ENCODE peak calls at places on chromosomes 4 and X, in ten cellular contexts. J is GM20000, Q is ovary, A is GM18507, C is H9, P is lung, B is GM04504, X is GDM1, V is bronchial epithelial cell, T is GM04503. S is an unnamed sample.
A peak's percentile ranks its signal among the peaks of the same experiment; 100 is the strongest.

GRCh38 chrX:142637206-142637605 is 388.5 kb upstream of the SPANXN4 start:
- DNase-seq in J (no peak), Q (no peak), A (no peak), C (no peak), P (no peak), B (no peak), X (no peak), V (no peak), T (no peak), S (no peak)

GRCh38 chr4:3045500-3045850 is 28.9 kb downstream of the HTT-AS start:
- DNase-seq in J (peak; percentile 44), Q (no peak), A (no peak), C (no peak), P (peak; percentile 70), B (peak; percentile 63), X (peak; percentile 78), V (peak; percentile 16), T (no peak), S (no peak)

GRCh38 chr4:140152760-140153418 is 1.1 kb downstream of the MAML3 start:
- DNase-seq in J (peak; percentile 43), Q (peak; percentile 82), A (no peak), C (peak; percentile 50), P (peak; percentile 52), B (no peak), X (no peak), V (peak; percentile 38), T (no peak), S (no peak)

GRCh38 chrX:132837126-132837525 is 121.3 kb downstream of the HS6ST2 start:
- DNase-seq in J (no peak), Q (no peak), A (no peak), C (no peak), P (no peak), B (peak; percentile 0), X (no peak), V (peak; percentile 68), T (peak; percentile 3), S (peak; percentile 85)

GRCh38 chrX:18956322-18957032 is 27.4 kb downstream of the PHKA2 start:
- DNase-seq in J (no peak), Q (no peak), A (no peak), C (no peak), P (no peak), B (no peak), X (no peak), V (no peak), T (no peak), S (no peak)

GRCh38 chr4:124183926-124184325 is 528.6 kb downstream of the ANKRD50 start:
- DNase-seq in J (no peak), Q (no peak), A (no peak), C (no peak), P (no peak), B (no peak), X (no peak), V (peak; percentile 17), T (no peak), S (no peak)

GRCh38 chr4:90769251-90769650 is 642.1 kb downstream of the CCSER1 start:
- DNase-seq in J (no peak), Q (no peak), A (no peak), C (no peak), P (no peak), B (no peak), X (no peak), V (no peak), T (no peak), S (peak; percentile 87)

GRCh38 chr4:43410636-43411035 is 518.1 kb downstream of the GRXCR1 start:
- DNase-seq in J (no peak), Q (no peak), A (no peak), C (no peak), P (no peak), B (no peak), X (no peak), V (no peak), T (no peak), S (no peak)

GRCh38 chr4:36285784-36286480 is 4.5 kb downstream of the DTHD1 start:
- DNase-seq in J (peak; percentile 60), Q (no peak), A (peak; percentile 49), C (no peak), P (no peak), B (no peak), X (peak; percentile 65), V (peak; percentile 96), T (no peak), S (peak; percentile 82)

GRCh38 chrX:136909706-136910564 is 29.4 kb upstream of the RBMX start:
- DNase-seq in J (peak; percentile 68), Q (peak; percentile 82), A (peak; percentile 22), C (peak; percentile 91), P (peak; percentile 82), B (peak; percentile 73), X (peak; percentile 94), V (peak; percentile 83), T (peak; percentile 64), S (peak; percentile 85)

GRCh38 chrX:39507617-39508299 is 590.0 kb downstream of the BCOR start:
- DNase-seq in J (no peak), Q (no peak), A (no peak), C (no peak), P (no peak), B (no peak), X (no peak), V (no peak), T (no peak), S (no peak)

GRCh38 chr4:17578482-17578891 is 1.5 kb downstream of the LAP3 start:
- DNase-seq in J (peak; percentile 45), Q (no peak), A (no peak), C (no peak), P (no peak), B (no peak), X (peak; percentile 6), V (no peak), T (no peak), S (no peak)

GRCh38 chr4:7647932-7648812 is 213.4 kb upstream of the PSAPL1 start:
- DNase-seq in J (no peak), Q (no peak), A (no peak), C (no peak), P (no peak), B (no peak), X (peak; percentile 55), V (no peak), T (peak; percentile 27), S (peak; percentile 35)

GRCh38 chr4:123298798-123299197 is 97.8 kb upstream of the SPRY1 start:
- DNase-seq in J (no peak), Q (no peak), A (no peak), C (no peak), P (no peak), B (no peak), X (no peak), V (no peak), T (no peak), S (no peak)

GRCh38 chr4:98480535-98480934 is 177.9 kb downstream of the TSPAN5 start:
- DNase-seq in J (no peak), Q (no peak), A (no peak), C (no peak), P (no peak), B (no peak), X (no peak), V (no peak), T (no peak), S (no peak)

GRCh38 chr4:8917868-8918783 is 46.5 kb upstream of the HMX1 start:
- DNase-seq in J (peak; percentile 86), Q (no peak), A (peak; percentile 46), C (peak; percentile 82), P (peak; percentile 62), B (no peak), X (peak; percentile 46), V (peak; percentile 28), T (no peak), S (peak; percentile 3)

GRCh38 chr4:165428957-165429356 is 50.1 kb downstream of the CPE start:
- DNase-seq in J (no peak), Q (no peak), A (no peak), C (no peak), P (no peak), B (no peak), X (no peak), V (no peak), T (no peak), S (no peak)

GRCh38 chrX:104168127-104168526 is 1.9 kb downstream of the FAM199X start:
- DNase-seq in J (no peak), Q (no peak), A (no peak), C (no peak), P (no peak), B (no peak), X (no peak), V (no peak), T (no peak), S (peak; percentile 71)

GRCh38 chrX:17081969-17082368 is 135.5 kb downstream of the REPS2 start:
- DNase-seq in J (no peak), Q (no peak), A (no peak), C (no peak), P (no peak), B (no peak), X (no peak), V (no peak), T (no peak), S (peak; percentile 36)

GRCh38 chrX:140764401-140764919 is 54.9 kb downstream of the LINC00632 start:
- DNase-seq in J (no peak), Q (peak; percentile 33), A (no peak), C (peak; percentile 84), P (no peak), B (peak; percentile 33), X (no peak), V (no peak), T (no peak), S (no peak)

GRCh38 chrX:44012484-44013096 is 39.4 kb upstream of the NDP start:
- DNase-seq in J (no peak), Q (no peak), A (no peak), C (no peak), P (peak; percentile 39), B (peak; percentile 26), X (peak; percentile 77), V (peak; percentile 91), T (peak; percentile 47), S (peak; percentile 94)

GRCh38 chr4:26590639-26591038 is 6.8 kb downstream of the TBC1D19 start:
- DNase-seq in J (no peak), Q (no peak), A (no peak), C (no peak), P (no peak), B (no peak), X (no peak), V (peak; percentile 88), T (no peak), S (peak; percentile 95)

GRCh38 chr4:136742330-136742729 is 790.0 kb downstream of the PCDH18 start:
- DNase-seq in J (no peak), Q (no peak), A (no peak), C (no peak), P (no peak), B (no peak), X (no peak), V (no peak), T (no peak), S (peak; percentile 3)

GRCh38 chr4:110532901-110533589 is 57.1 kb downstream of the ENPEP start:
- DNase-seq in J (no peak), Q (no peak), A (no peak), C (no peak), P (no peak), B (peak; percentile 24), X (no peak), V (no peak), T (peak; percentile 49), S (peak; percentile 71)

GRCh38 chrX:69321006-69321655 is 155.9 kb upstream of the PJA1 start:
- DNase-seq in J (no peak), Q (no peak), A (no peak), C (no peak), P (peak; percentile 25), B (no peak), X (no peak), V (no peak), T (no peak), S (no peak)

GRCh38 chrX:10697552-10697951 is 77.2 kb upstream of the MID1 start:
- DNase-seq in J (no peak), Q (no peak), A (no peak), C (no peak), P (no peak), B (no peak), X (no peak), V (no peak), T (no peak), S (no peak)

GRCh38 chr4:150078041-150078995 is at the start of gene DCLK2:
- DNase-seq in J (peak; percentile 73), Q (peak; percentile 94), A (no peak), C (peak; percentile 75), P (peak; percentile 72), B (peak; percentile 83), X (peak; percentile 14), V (no peak), T (no peak), S (peak; percentile 21)

GRCh38 chrX:121161501-121161933 is 114.1 kb downstream of the GLUD2 start:
- DNase-seq in J (no peak), Q (no peak), A (no peak), C (no peak), P (no peak), B (no peak), X (no peak), V (no peak), T (no peak), S (no peak)

S was measured in renal cortical epithelial cell.